ENCODE peak calls at places on chromosomes 11 and 22, in eight cellular contexts. O is NCI-H1092; L is body of pancreas; N is fibroblast of lung; E is CD8-positive, alpha-beta memory T cell; G is HT1080; X is cardiac fibroblast; T is GM20000. M is an unnamed sample.

GRCh38 chr11:86524603-86525352 is 147.6 kb downstream of the ME3 start:
- DNase-seq in X (peak), T (no peak), E (no peak), N (peak), O (no peak), G (peak), L (no peak), M (no peak)

GRCh38 chr22:35517769-35518530 is 22.7 kb upstream of the RASD2 start:
- DNase-seq in T (no peak), O (no peak), N (peak), E (no peak), L (no peak), X (no peak), G (no peak), M (no peak)

GRCh38 chr11:35105319-35106063 is 33.5 kb upstream of the CD44 start:
- DNase-seq in X (peak), N (peak), G (no peak), L (no peak), E (no peak), O (no peak), T (no peak), M (no peak)

GRCh38 chr11:108135845-108136599 is 14.7 kb downstream of the ACAT1 start:
- DNase-seq in O (no peak), G (peak), X (peak), T (peak), N (peak), L (no peak), E (no peak), M (no peak)

GRCh38 chr11:57937431-57937830 is 86.2 kb upstream of the OR9Q1 start:
- DNase-seq in G (no peak), E (no peak), N (no peak), X (no peak), T (no peak), L (no peak), O (no peak), M (no peak)

GRCh38 chr11:120577624-120578363 is 66.2 kb downstream of the GRIK4 start:
- DNase-seq in O (no peak), N (no peak), X (no peak), T (no peak), E (no peak), G (no peak), L (no peak), M (no peak)

GRCh38 chr22:21951931-21952465 is 650 bp downstream of the PPM1F start:
- DNase-seq in G (no peak), L (peak), T (peak), O (no peak), N (peak), E (no peak), X (peak), M (peak)

GRCh38 chr22:40610329-40610850 is 26.1 kb downstream of the MRTFA start:
- DNase-seq in E (no peak), N (peak), X (no peak), L (no peak), T (no peak), O (no peak), G (no peak), M (no peak)

GRCh38 chr11:33930317-33931021 is 38.6 kb upstream of the LMO2 start:
- DNase-seq in E (no peak), L (no peak), T (no peak), G (no peak), N (peak), X (peak), O (no peak), M (no peak)

GRCh38 chr22:44919691-44920090 is 90.1 kb downstream of the PHF21B start:
- DNase-seq in L (no peak), T (no peak), O (no peak), G (no peak), X (no peak), N (no peak), E (no peak), M (no peak)